ENCODE peak calls at places on chromosomes 5 and 9, in eight cellular contexts. A, R, D, M, I, V, E and S are unnamed samples.

GRCh38 chr5:58455966-58456365 is 3.9 kb downstream of the PLK2 start:
- DNase-seq in R (no peak), E (no peak), V (peak; percentile 41), A (no peak), D (no peak), I (no peak), M (no peak), S (no peak)

GRCh38 chr5:54837939-54838457 is 147.4 kb downstream of the ESM1 start:
- DNase-seq in M (no peak), D (no peak), R (no peak), A (no peak), I (no peak), V (no peak), E (no peak), S (no peak)

GRCh38 chr9:29063031-29063430 is 1489.8 kb upstream of the C9orf72 start:
- DNase-seq in I (no peak), E (no peak), V (no peak), A (no peak), R (no peak), M (no peak), D (no peak), S (no peak)

GRCh38 chr5:168879929-168880328 is 300.8 kb upstream of the PANK3 start:
- DNase-seq in I (no peak), E (peak; percentile 23), D (no peak), M (no peak), R (peak; percentile 49), V (no peak), A (no peak), S (no peak)

GRCh38 chr5:38258037-38258318 is 381 bp upstream of the EGFLAM start:
- DNase-seq in M (no peak), D (no peak), R (no peak), V (no peak), I (no peak), A (no peak), E (no peak), S (no peak)

GRCh38 chr5:75558221-75558620 is 46.5 kb downstream of the POLK start:
- DNase-seq in D (no peak), M (no peak), E (no peak), I (no peak), R (no peak), A (no peak), V (no peak), S (no peak)

GRCh38 chr5:13591621-13592020 is 352.9 kb downstream of the DNAH5 start:
- DNase-seq in V (no peak), R (peak; percentile 61), I (no peak), E (peak; percentile 53), M (no peak), D (peak; percentile 51), A (no peak), S (no peak)

GRCh38 chr5:108521841-108522506 is 140.1 kb upstream of the FBXL17 start:
- DNase-seq in I (peak; percentile 20), M (no peak), E (peak; percentile 63), A (no peak), D (peak; percentile 42), R (peak; percentile 64), V (no peak), S (no peak)

GRCh38 chr5:172303090-172303995 is 19.8 kb upstream of the UBTD2 start:
- DNase-seq in A (no peak), M (no peak), V (no peak), I (no peak), E (no peak), D (no peak), R (no peak), S (no peak)

GRCh38 chr5:62582198-62582597 is 3.6 kb downstream of the LRRC70 start:
- DNase-seq in R (peak; percentile 8), V (no peak), D (no peak), A (no peak), I (no peak), E (no peak), M (no peak), S (no peak)

GRCh38 chr5:21049900-21050299 is 1061.9 kb upstream of the CDH18 start:
- DNase-seq in V (no peak), E (no peak), A (no peak), I (no peak), D (no peak), M (no peak), R (no peak), S (no peak)

GRCh38 chr9:98656536-98656935 is 52.2 kb downstream of the GABBR2 start:
- DNase-seq in R (no peak), A (no peak), D (no peak), V (no peak), M (no peak), I (no peak), E (no peak), S (no peak)

GRCh38 chr5:147576646-147577535 is 67.0 kb upstream of the DPYSL3 start:
- DNase-seq in M (no peak), I (peak; percentile 19), E (peak; percentile 40), R (peak; percentile 62), A (no peak), D (peak; percentile 22), V (no peak), S (no peak)

GRCh38 chr5:68440255-68440654 is 224.7 kb downstream of the PIK3R1 start:
- DNase-seq in I (no peak), E (no peak), M (no peak), A (no peak), R (no peak), V (no peak), D (no peak), S (no peak)

GRCh38 chr5:112116372-112116771 is 302.7 kb downstream of the EPB41L4A start:
- DNase-seq in R (no peak), D (no peak), I (no peak), V (no peak), E (no peak), M (no peak), A (no peak), S (no peak)

GRCh38 chr5:116454417-116454927 is 120.2 kb downstream of the SEMA6A start:
- DNase-seq in D (peak; percentile 12), R (peak; percentile 91), V (no peak), E (no peak), M (no peak), I (no peak), A (no peak), S (no peak)

GRCh38 chr5:13354611-13355010 is 589.9 kb downstream of the DNAH5 start:
- DNase-seq in V (no peak), R (no peak), D (no peak), I (peak; percentile 5), E (no peak), M (no peak), A (no peak), S (no peak)

GRCh38 chr9:27227192-27227591 is 69.8 kb downstream of the EQTN start:
- DNase-seq in A (no peak), R (no peak), I (no peak), D (no peak), M (no peak), V (no peak), E (no peak), S (no peak)

GRCh38 chr9:74497750-74498615 is 848 bp downstream of the RORB start:
- DNase-seq in D (no peak), M (no peak), I (no peak), V (peak; percentile 34), R (peak; percentile 7), A (no peak), E (peak; percentile 37), S (no peak)

GRCh38 chr9:16825364-16825763 is 45.1 kb downstream of the BNC2 start:
- DNase-seq in E (no peak), R (peak; percentile 27), I (no peak), A (no peak), D (no peak), M (no peak), V (no peak), S (no peak)

GRCh38 chr5:78809444-78809843 is 160.9 kb upstream of the LHFPL2 start:
- DNase-seq in I (no peak), V (no peak), D (no peak), R (no peak), A (no peak), E (no peak), M (no peak), S (no peak)

GRCh38 chr5:57082441-57083067 is 91.3 kb upstream of the GPBP1 start:
- DNase-seq in E (peak; percentile 22), V (no peak), M (no peak), I (peak; percentile 10), D (peak; percentile 49), A (no peak), R (no peak), S (no peak)

GRCh38 chr5:82349651-82350050 is 71.5 kb upstream of the RPS23 start:
- DNase-seq in M (no peak), I (peak; percentile 40), V (no peak), D (no peak), A (no peak), E (peak; percentile 16), R (no peak), S (no peak)

GRCh38 chr9:91727316-91727861 is 222.6 kb downstream of the ROR2 start:
- DNase-seq in I (peak; percentile 74), A (peak; percentile 20), R (peak; percentile 79), V (no peak), D (peak; percentile 65), E (peak; percentile 55), M (no peak), S (no peak)